ENCODE peak calls at places on chromosomes 13 and 19, in four cellular contexts. One of them, this sample, is unnamed.

GRCh38 chr19:38452430-38453366 is 19.2 kb downstream of the RYR1 start:
- DNase-seq in CD4-positive, alpha-beta T cell: no peak
- DNase-seq in sigmoid colon: no peak
- DNase-seq in HL-60: no peak
- DNase-seq in this sample: no peak

GRCh38 chr13:101053694-101054093 is 362.6 kb downstream of the NALCN start:
- DNase-seq in CD4-positive, alpha-beta T cell: no peak
- DNase-seq in sigmoid colon: no peak
- DNase-seq in HL-60: no peak
- DNase-seq in this sample: no peak

GRCh38 chr13:34731486-34731885 is 210.6 kb upstream of the NBEA start:
- DNase-seq in CD4-positive, alpha-beta T cell: no peak
- DNase-seq in sigmoid colon: no peak
- DNase-seq in HL-60: no peak
- DNase-seq in this sample: no peak

GRCh38 chr13:34863360-34864135 is 78.5 kb upstream of the NBEA start:
- DNase-seq in CD4-positive, alpha-beta T cell: no peak
- DNase-seq in sigmoid colon: no peak
- DNase-seq in HL-60: no peak
- DNase-seq in this sample: peak; percentile 48

GRCh38 chr13:108787709-108788394 is 158.4 kb downstream of the MYO16 start:
- DNase-seq in CD4-positive, alpha-beta T cell: no peak
- DNase-seq in sigmoid colon: no peak
- DNase-seq in HL-60: no peak
- DNase-seq in this sample: no peak

GRCh38 chr19:46660008-46660517 is 919 bp downstream of the DACT3 start:
- DNase-seq in CD4-positive, alpha-beta T cell: no peak
- DNase-seq in sigmoid colon: peak; percentile 74
- DNase-seq in HL-60: no peak
- DNase-seq in this sample: no peak

GRCh38 chr13:98187862-98188261 is 10.8 kb upstream of the RNF113B start:
- DNase-seq in CD4-positive, alpha-beta T cell: no peak
- DNase-seq in sigmoid colon: no peak
- DNase-seq in HL-60: no peak
- DNase-seq in this sample: no peak

GRCh38 chr13:25630327-25630726 is 258.6 kb downstream of the ATP8A2 start:
- DNase-seq in CD4-positive, alpha-beta T cell: no peak
- DNase-seq in sigmoid colon: no peak
- DNase-seq in HL-60: no peak
- DNase-seq in this sample: no peak

GRCh38 chr19:45848922-45849321 is 14.0 kb downstream of the SYMPK start:
- DNase-seq in CD4-positive, alpha-beta T cell: no peak
- DNase-seq in sigmoid colon: no peak
- DNase-seq in HL-60: no peak
- DNase-seq in this sample: no peak

GRCh38 chr13:60078226-60078625 is 85.5 kb downstream of the DIAPH3 start:
- DNase-seq in CD4-positive, alpha-beta T cell: no peak
- DNase-seq in sigmoid colon: no peak
- DNase-seq in HL-60: no peak
- DNase-seq in this sample: no peak

GRCh38 chr19:45368127-45368526 is 2.2 kb downstream of the ERCC2 start:
- DNase-seq in CD4-positive, alpha-beta T cell: no peak
- DNase-seq in sigmoid colon: no peak
- DNase-seq in HL-60: no peak
- DNase-seq in this sample: no peak

GRCh38 chr13:59024434-59024833 is 1139.3 kb downstream of the DIAPH3 start:
- DNase-seq in CD4-positive, alpha-beta T cell: no peak
- DNase-seq in sigmoid colon: no peak
- DNase-seq in HL-60: no peak
- DNase-seq in this sample: no peak

GRCh38 chr19:42208612-42209011 is 8.9 kb downstream of the DEDD2 start:
- DNase-seq in CD4-positive, alpha-beta T cell: no peak
- DNase-seq in sigmoid colon: no peak
- DNase-seq in HL-60: no peak
- DNase-seq in this sample: no peak

DNA sequence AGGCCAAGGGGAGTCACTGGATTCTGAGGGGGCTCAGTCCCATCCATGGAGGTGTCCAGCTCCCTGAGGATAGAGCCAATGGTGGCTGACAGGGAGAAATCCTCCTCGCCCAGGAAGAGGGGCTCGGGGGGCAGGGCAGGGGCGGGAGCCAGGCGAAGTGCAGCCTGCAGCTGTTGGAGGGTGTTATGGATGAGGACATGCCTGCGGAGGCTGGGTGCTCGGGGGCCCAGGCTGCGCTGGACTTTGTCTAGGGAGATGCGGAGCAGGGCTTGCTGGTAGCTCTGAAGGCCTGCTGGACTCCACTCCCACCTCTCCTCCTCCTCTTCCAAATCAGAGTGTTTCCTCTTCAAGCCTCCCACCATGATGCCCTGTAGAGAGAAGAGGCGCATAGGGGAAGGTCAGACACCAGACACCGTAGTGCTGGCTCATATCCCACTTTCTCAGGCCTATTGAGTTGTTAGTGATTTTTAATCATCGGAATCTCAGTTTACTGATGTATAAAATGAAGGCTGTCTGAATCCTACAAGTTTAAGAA is 2.3 kb downstream of the SERTAD3 start:
- DNase-seq in CD4-positive, alpha-beta T cell: no peak
- DNase-seq in sigmoid colon: no peak
- DNase-seq in HL-60: no peak
- DNase-seq in this sample: no peak
- H3K27ac ChIP-seq in CD4-positive, alpha-beta T cell: no peak overlapping the region
- H3K27ac ChIP-seq in sigmoid colon: peak overlapping the region; percentile 93
- H3K27ac ChIP-seq in HL-60: no peak overlapping the region
- H3K27ac ChIP-seq in this sample: no peak overlapping the region

GRCh38 chr19:52664461-52664860 is 26.3 kb upstream of the ZNF83 start:
- DNase-seq in CD4-positive, alpha-beta T cell: no peak
- DNase-seq in sigmoid colon: no peak
- DNase-seq in HL-60: no peak
- DNase-seq in this sample: no peak
- H3K27ac ChIP-seq in CD4-positive, alpha-beta T cell: no peak overlapping the region
- H3K27ac ChIP-seq in sigmoid colon: no peak overlapping the region
- H3K27ac ChIP-seq in HL-60: no peak overlapping the region
- H3K27ac ChIP-seq in this sample: no peak overlapping the region

DNA sequence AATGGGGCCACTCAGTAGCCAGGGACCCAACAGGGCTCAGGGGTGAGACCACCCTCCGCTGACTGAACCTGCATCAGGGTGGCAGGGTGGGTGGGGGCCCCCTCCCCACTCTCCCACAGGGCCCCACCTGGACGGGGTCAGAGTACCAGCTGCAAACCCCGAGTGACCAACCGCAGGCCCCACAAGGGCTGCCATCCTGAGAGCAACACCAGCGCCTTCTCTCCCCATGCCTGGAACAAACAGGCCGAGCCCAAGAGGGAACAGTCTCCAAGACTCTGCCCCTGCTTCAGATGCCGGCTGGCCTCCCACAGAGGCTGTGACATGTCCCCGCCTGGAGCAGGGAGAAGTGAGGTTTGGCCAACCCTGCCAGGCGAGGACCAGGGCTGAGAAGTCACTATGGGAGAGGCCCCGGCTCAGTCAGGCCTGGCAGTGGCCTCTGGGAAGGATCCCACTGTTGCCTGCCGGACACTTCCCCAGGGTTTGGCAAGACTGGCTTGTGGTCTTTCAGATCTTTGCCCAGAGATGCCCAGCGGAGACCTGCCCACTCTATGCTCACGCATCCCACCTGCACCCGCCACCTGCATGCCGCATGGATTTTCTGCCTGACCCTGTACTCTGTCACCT is 27.2 kb downstream of the MPND start:
- DNase-seq in CD4-positive, alpha-beta T cell: no peak
- DNase-seq in sigmoid colon: no peak
- DNase-seq in HL-60: no peak
- DNase-seq in this sample: no peak
- H3K27ac ChIP-seq in CD4-positive, alpha-beta T cell: peak overlapping the region; percentile 87
- H3K27ac ChIP-seq in sigmoid colon: peak overlapping the region; percentile 75
- H3K27ac ChIP-seq in HL-60: no peak overlapping the region
- H3K27ac ChIP-seq in this sample: peak overlapping the region; percentile 78

GRCh38 chr13:31328549-31329229 is 128.9 kb downstream of the B3GLCT start:
- DNase-seq in CD4-positive, alpha-beta T cell: no peak
- DNase-seq in sigmoid colon: no peak
- DNase-seq in HL-60: no peak
- DNase-seq in this sample: no peak

GRCh38 chr13:31327157-31327556 is 127.4 kb downstream of the B3GLCT start:
- DNase-seq in CD4-positive, alpha-beta T cell: no peak
- DNase-seq in sigmoid colon: no peak
- DNase-seq in HL-60: no peak
- DNase-seq in this sample: no peak

GRCh38 chr13:31334547-31334946 is 134.8 kb downstream of the B3GLCT start:
- DNase-seq in CD4-positive, alpha-beta T cell: no peak
- DNase-seq in sigmoid colon: no peak
- DNase-seq in HL-60: peak; percentile 77
- DNase-seq in this sample: no peak

GRCh38 chr13:31334994-31335549 is 135.3 kb downstream of the B3GLCT start:
- DNase-seq in CD4-positive, alpha-beta T cell: no peak
- DNase-seq in sigmoid colon: no peak
- DNase-seq in HL-60: no peak
- DNase-seq in this sample: no peak

GRCh38 chr13:31331051-31331450 is 131.3 kb downstream of the B3GLCT start:
- DNase-seq in CD4-positive, alpha-beta T cell: no peak
- DNase-seq in sigmoid colon: no peak
- DNase-seq in HL-60: no peak
- DNase-seq in this sample: no peak
- H3K27ac ChIP-seq in CD4-positive, alpha-beta T cell: no peak overlapping the region
- H3K27ac ChIP-seq in sigmoid colon: no peak overlapping the region
- H3K27ac ChIP-seq in HL-60: no peak overlapping the region
- H3K27ac ChIP-seq in this sample: no peak overlapping the region

GRCh38 chr19:14091885-14092462 is 1.4 kb upstream of the SAMD1 start:
- DNase-seq in CD4-positive, alpha-beta T cell: peak; percentile 38
- DNase-seq in sigmoid colon: no peak
- DNase-seq in HL-60: no peak
- DNase-seq in this sample: peak; percentile 63
- H3K27ac ChIP-seq in CD4-positive, alpha-beta T cell: peak overlapping the region; percentile 84
- H3K27ac ChIP-seq in sigmoid colon: peak overlapping the region; percentile 97
- H3K27ac ChIP-seq in HL-60: peak overlapping the region; percentile 84
- H3K27ac ChIP-seq in this sample: peak overlapping the region; percentile 97

DNA sequence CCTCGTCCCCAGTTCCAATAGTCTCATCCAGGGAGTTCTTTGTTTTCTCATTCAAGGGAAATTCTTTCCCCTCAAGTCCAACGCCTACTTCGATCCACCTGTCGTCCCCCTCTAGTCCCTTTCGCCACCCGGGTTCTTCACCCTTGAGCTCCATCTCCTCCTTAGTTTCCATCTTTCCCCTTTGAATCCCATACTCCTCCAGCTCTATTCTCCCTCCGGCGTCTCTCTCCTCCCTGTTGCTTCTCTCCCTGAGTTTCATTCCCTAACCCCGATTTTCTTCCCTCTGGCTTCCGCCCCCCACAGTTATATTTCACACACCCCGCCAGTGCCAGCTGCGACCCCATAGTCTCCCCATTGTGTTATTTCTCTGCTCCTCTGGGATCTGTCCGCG is 628 bp upstream of the SLC17A7 start:
- DNase-seq in CD4-positive, alpha-beta T cell: no peak
- DNase-seq in sigmoid colon: no peak
- DNase-seq in HL-60: no peak
- DNase-seq in this sample: no peak
- H3K27ac ChIP-seq in CD4-positive, alpha-beta T cell: no peak overlapping the region
- H3K27ac ChIP-seq in sigmoid colon: peak overlapping the region; percentile 91
- H3K27ac ChIP-seq in HL-60: no peak overlapping the region
- H3K27ac ChIP-seq in this sample: peak overlapping the region; percentile 78

DNA sequence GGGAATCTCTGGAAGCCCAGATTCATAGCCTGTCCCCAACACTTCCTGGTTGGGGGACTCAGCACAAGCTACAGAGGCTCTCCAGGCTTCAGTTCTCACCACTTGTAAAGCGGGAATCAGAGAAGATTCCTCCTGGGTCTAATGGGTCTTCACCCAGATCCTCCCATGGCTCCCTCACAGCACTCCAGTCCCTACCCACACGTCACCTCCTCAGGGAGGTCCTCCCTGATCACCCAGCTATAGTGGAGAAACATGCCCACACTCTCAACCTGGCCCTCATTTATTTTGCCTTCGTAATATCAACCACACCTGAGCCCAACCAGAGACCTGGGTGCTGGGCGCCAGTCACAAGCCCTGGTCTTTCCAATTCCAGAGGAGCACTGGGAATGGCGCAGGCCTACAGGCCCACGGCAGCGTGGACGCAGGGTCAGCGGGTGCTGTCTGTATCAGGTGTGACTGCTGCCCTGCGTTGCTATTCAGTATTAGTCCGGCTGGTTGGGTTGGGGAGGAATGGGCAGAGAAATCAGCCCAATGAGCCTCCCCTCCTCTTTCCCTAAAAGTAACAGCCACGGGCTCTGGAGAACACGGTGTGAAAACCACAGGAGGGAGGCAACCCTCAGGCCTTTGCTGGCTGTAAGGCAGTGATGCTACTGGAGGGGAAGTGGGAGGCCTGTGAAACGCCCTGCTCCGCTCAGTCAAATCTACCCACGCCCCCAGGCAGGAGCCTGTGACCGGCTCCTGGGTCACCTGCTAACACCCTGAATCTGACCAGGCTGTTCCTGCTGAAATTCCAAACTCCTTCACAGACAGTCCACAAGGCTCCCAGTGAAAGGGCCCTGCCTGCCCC is 5.2 kb downstream of the AKT2 start:
- DNase-seq in CD4-positive, alpha-beta T cell: no peak
- DNase-seq in sigmoid colon: no peak
- DNase-seq in HL-60: peak; percentile 23
- DNase-seq in this sample: no peak
- H3K27ac ChIP-seq in CD4-positive, alpha-beta T cell: no peak overlapping the region
- H3K27ac ChIP-seq in sigmoid colon: peak overlapping the region; percentile 63
- H3K27ac ChIP-seq in HL-60: no peak overlapping the region
- H3K27ac ChIP-seq in this sample: peak overlapping the region; percentile 55

This sample was measured in Peyer's patch.